ENCODE peak calls at places on chromosomes 6 and 20, in eight cellular contexts. One of them, this sample, is unnamed.

GRCh38 chr6:3612341-3613041 is 139.0 kb downstream of the PXDC1 start:
- DNase-seq in prostate gland: peak
- DNase-seq in suprapubic skin: peak
- DNase-seq in GM20000: no peak
- DNase-seq in transverse colon: no peak
- DNase-seq in breast epithelium: peak
- DNase-seq in pancreas: no peak
- DNase-seq in GM13976: no peak
- DNase-seq in this sample: no peak

GRCh38 chr20:36585410-36586125 is 12.2 kb downstream of the TGIF2 start:
- DNase-seq in transverse colon: no peak
- DNase-seq in suprapubic skin: no peak
- DNase-seq in pancreas: no peak
- DNase-seq in breast epithelium: no peak
- DNase-seq in prostate gland: no peak
- DNase-seq in GM20000: no peak
- DNase-seq in GM13976: peak
- DNase-seq in this sample: no peak

GRCh38 chr6:106063448-106063850 is 22.7 kb upstream of the PRDM1 start:
- DNase-seq in transverse colon: no peak
- DNase-seq in suprapubic skin: no peak
- DNase-seq in GM13976: no peak
- DNase-seq in breast epithelium: no peak
- DNase-seq in prostate gland: no peak
- DNase-seq in GM20000: no peak
- DNase-seq in pancreas: no peak
- DNase-seq in this sample: no peak

GRCh38 chr6:130119211-130119610 is 100.8 kb downstream of the L3MBTL3 start:
- DNase-seq in prostate gland: no peak
- DNase-seq in transverse colon: no peak
- DNase-seq in GM13976: no peak
- DNase-seq in breast epithelium: no peak
- DNase-seq in suprapubic skin: no peak
- DNase-seq in GM20000: no peak
- DNase-seq in pancreas: no peak
- DNase-seq in this sample: no peak

GRCh38 chr6:18528084-18528743 is 141.1 kb downstream of the RNF144B start:
- DNase-seq in GM20000: no peak
- DNase-seq in breast epithelium: no peak
- DNase-seq in GM13976: no peak
- DNase-seq in pancreas: no peak
- DNase-seq in prostate gland: no peak
- DNase-seq in suprapubic skin: no peak
- DNase-seq in transverse colon: no peak
- DNase-seq in this sample: no peak

GRCh38 chr6:72716916-72717315 is 95.1 kb downstream of the KCNQ5 start:
- DNase-seq in prostate gland: no peak
- DNase-seq in transverse colon: no peak
- DNase-seq in pancreas: no peak
- DNase-seq in GM13976: no peak
- DNase-seq in suprapubic skin: no peak
- DNase-seq in GM20000: no peak
- DNase-seq in breast epithelium: no peak
- DNase-seq in this sample: no peak

GRCh38 chr6:33278392-33278741 is 1.4 kb downstream of the B3GALT4 start:
- DNase-seq in transverse colon: no peak
- DNase-seq in suprapubic skin: no peak
- DNase-seq in breast epithelium: no peak
- DNase-seq in prostate gland: no peak
- DNase-seq in GM20000: no peak
- DNase-seq in GM13976: no peak
- DNase-seq in pancreas: no peak
- DNase-seq in this sample: no peak

GRCh38 chr20:50371878-50372769 is 138.1 kb upstream of the PTPN1 start:
- DNase-seq in prostate gland: peak
- DNase-seq in GM13976: no peak
- DNase-seq in GM20000: no peak
- DNase-seq in transverse colon: no peak
- DNase-seq in suprapubic skin: no peak
- DNase-seq in pancreas: no peak
- DNase-seq in breast epithelium: no peak
- DNase-seq in this sample: no peak

GRCh38 chr20:45987108-45987780 is 15.2 kb upstream of the ZNF335 start:
- DNase-seq in GM20000: peak
- DNase-seq in transverse colon: peak
- DNase-seq in suprapubic skin: no peak
- DNase-seq in prostate gland: peak
- DNase-seq in GM13976: peak
- DNase-seq in breast epithelium: no peak
- DNase-seq in pancreas: peak
- DNase-seq in this sample: peak

GRCh38 chr6:15464211-15464725 is 198.6 kb downstream of the DTNBP1 start:
- DNase-seq in pancreas: peak
- DNase-seq in suprapubic skin: no peak
- DNase-seq in prostate gland: no peak
- DNase-seq in transverse colon: peak
- DNase-seq in breast epithelium: no peak
- DNase-seq in GM13976: peak
- DNase-seq in GM20000: peak
- DNase-seq in this sample: peak

GRCh38 chr6:39770476-39770875 is 21.7 kb upstream of the DAAM2 start:
- DNase-seq in transverse colon: no peak
- DNase-seq in GM20000: no peak
- DNase-seq in suprapubic skin: no peak
- DNase-seq in GM13976: no peak
- DNase-seq in pancreas: no peak
- DNase-seq in prostate gland: no peak
- DNase-seq in breast epithelium: no peak
- DNase-seq in this sample: no peak

GRCh38 chr6:8219352-8219943 is 117.1 kb upstream of the EEF1E1 start:
- DNase-seq in suprapubic skin: no peak
- DNase-seq in prostate gland: peak
- DNase-seq in GM13976: peak
- DNase-seq in transverse colon: peak
- DNase-seq in breast epithelium: no peak
- DNase-seq in GM20000: peak
- DNase-seq in pancreas: peak
- DNase-seq in this sample: peak

GRCh38 chr6:33761922-33762629 is 15.4 kb upstream of the IP6K3 start:
- DNase-seq in GM13976: peak
- DNase-seq in breast epithelium: peak
- DNase-seq in transverse colon: peak
- DNase-seq in GM20000: peak
- DNase-seq in suprapubic skin: no peak
- DNase-seq in pancreas: peak
- DNase-seq in prostate gland: peak
- DNase-seq in this sample: peak

GRCh38 chr6:130359736-130360135 is 6.1 kb upstream of the TMEM200A start:
- DNase-seq in breast epithelium: no peak
- DNase-seq in transverse colon: peak
- DNase-seq in prostate gland: no peak
- DNase-seq in GM20000: no peak
- DNase-seq in pancreas: no peak
- DNase-seq in suprapubic skin: no peak
- DNase-seq in GM13976: no peak
- DNase-seq in this sample: no peak

GRCh38 chr6:44668391-44668930 is 281.0 kb downstream of the CDC5L start:
- DNase-seq in transverse colon: no peak
- DNase-seq in GM13976: no peak
- DNase-seq in prostate gland: no peak
- DNase-seq in breast epithelium: no peak
- DNase-seq in GM20000: no peak
- DNase-seq in suprapubic skin: no peak
- DNase-seq in pancreas: no peak
- DNase-seq in this sample: peak

GRCh38 chr6:44666324-44666723 is 278.8 kb downstream of the CDC5L start:
- DNase-seq in GM13976: no peak
- DNase-seq in pancreas: no peak
- DNase-seq in prostate gland: no peak
- DNase-seq in GM20000: no peak
- DNase-seq in transverse colon: no peak
- DNase-seq in breast epithelium: no peak
- DNase-seq in suprapubic skin: no peak
- DNase-seq in this sample: no peak

GRCh38 chr6:44668976-44669934 is 281.7 kb downstream of the CDC5L start:
- DNase-seq in prostate gland: no peak
- DNase-seq in pancreas: no peak
- DNase-seq in GM13976: no peak
- DNase-seq in GM20000: no peak
- DNase-seq in breast epithelium: no peak
- DNase-seq in transverse colon: no peak
- DNase-seq in suprapubic skin: no peak
- DNase-seq in this sample: peak

GRCh38 chr6:44667226-44667625 is 279.7 kb downstream of the CDC5L start:
- DNase-seq in transverse colon: no peak
- DNase-seq in breast epithelium: no peak
- DNase-seq in prostate gland: no peak
- DNase-seq in GM13976: no peak
- DNase-seq in pancreas: no peak
- DNase-seq in GM20000: no peak
- DNase-seq in suprapubic skin: no peak
- DNase-seq in this sample: no peak

DNA sequence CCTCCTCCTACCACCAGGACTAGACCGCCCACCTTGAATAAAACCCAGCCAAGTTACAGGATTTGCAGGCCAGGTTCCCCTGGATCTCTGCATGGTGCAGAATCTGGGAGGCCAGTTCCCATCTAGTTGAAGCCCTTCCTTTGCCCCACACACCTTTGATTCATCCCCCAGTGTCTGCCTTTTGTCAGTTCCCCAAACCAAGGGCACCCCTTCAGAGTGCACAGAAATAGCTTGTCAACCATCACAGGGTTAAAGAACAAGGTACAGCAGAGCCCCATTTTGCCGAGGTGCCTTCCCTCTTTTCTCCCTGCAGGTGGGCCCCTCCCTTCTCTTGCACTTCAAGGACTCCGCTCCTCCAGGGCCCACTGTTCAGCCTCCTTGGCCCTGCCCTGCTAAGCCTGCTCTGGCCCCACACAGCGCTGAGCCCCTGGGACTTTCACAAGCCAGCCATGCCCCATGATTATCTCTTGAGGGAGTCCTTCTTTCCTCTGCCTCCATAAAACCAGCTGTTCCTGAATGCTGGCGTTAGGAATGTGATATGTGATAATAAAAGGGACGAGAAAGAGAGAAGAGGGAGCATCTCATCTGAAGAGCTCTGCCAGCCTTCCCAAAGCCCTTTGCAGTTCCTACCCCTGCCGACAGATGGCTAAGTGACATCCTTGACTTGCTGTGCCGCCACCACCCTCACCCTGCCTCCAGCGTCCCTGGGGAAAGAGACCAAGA is 280.3 kb downstream of the CDC5L start:
- DNase-seq in prostate gland: no peak
- DNase-seq in pancreas: no peak
- DNase-seq in GM20000: no peak
- DNase-seq in GM13976: no peak
- DNase-seq in breast epithelium: no peak
- DNase-seq in transverse colon: peak
- DNase-seq in suprapubic skin: no peak
- DNase-seq in this sample: no peak
- TF ChIP-seq CTCF in prostate gland: no peak
- TF ChIP-seq CTCF in pancreas: peak
- TF ChIP-seq CTCF in GM20000: peak
- TF ChIP-seq CTCF in GM13976: no peak
- TF ChIP-seq CTCF in breast epithelium: no peak
- TF ChIP-seq CTCF in transverse colon: peak
- TF ChIP-seq CTCF in suprapubic skin: peak
- TF ChIP-seq CTCF in this sample: peak

GRCh38 chr20:35277531-35278395 is at the start of gene MMP24OS:
- DNase-seq in prostate gland: peak
- DNase-seq in GM20000: peak
- DNase-seq in GM13976: peak
- DNase-seq in breast epithelium: peak
- DNase-seq in pancreas: peak
- DNase-seq in transverse colon: peak
- DNase-seq in suprapubic skin: peak
- DNase-seq in this sample: peak
- TF ChIP-seq CTCF in prostate gland: peak
- TF ChIP-seq CTCF in GM20000: peak
- TF ChIP-seq CTCF in GM13976: peak
- TF ChIP-seq CTCF in breast epithelium: no peak
- TF ChIP-seq CTCF in pancreas: no peak
- TF ChIP-seq CTCF in transverse colon: peak
- TF ChIP-seq CTCF in suprapubic skin: no peak
- TF ChIP-seq CTCF in this sample: no peak

DNA sequence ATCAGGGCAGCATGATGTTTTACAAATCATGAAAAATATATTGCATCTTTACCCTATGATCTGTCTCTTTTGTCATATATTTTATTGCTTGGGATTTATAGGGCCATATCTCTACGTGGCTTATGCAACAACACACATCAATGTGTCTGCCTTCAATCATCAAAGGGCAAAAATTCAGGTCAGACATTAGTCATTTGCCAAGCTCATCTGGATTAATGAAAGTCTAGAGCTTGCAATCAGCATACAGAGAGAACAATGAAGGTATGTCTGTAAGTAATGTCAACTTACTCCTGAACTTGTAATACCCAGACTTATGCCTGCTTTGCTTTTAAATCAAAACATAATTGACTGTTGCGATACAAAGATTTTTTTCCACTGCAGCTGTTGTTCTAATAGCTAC is 282.7 kb downstream of the HAO1 start:
- DNase-seq in transverse colon: no peak
- DNase-seq in GM20000: no peak
- DNase-seq in breast epithelium: no peak
- DNase-seq in GM13976: no peak
- DNase-seq in pancreas: no peak
- DNase-seq in prostate gland: no peak
- DNase-seq in suprapubic skin: no peak
- DNase-seq in this sample: no peak
- TF ChIP-seq CTCF in transverse colon: no peak
- TF ChIP-seq CTCF in GM20000: no peak
- TF ChIP-seq CTCF in breast epithelium: no peak
- TF ChIP-seq CTCF in GM13976: no peak
- TF ChIP-seq CTCF in pancreas: no peak
- TF ChIP-seq CTCF in prostate gland: no peak
- TF ChIP-seq CTCF in suprapubic skin: no peak
- TF ChIP-seq CTCF in this sample: no peak

DNA sequence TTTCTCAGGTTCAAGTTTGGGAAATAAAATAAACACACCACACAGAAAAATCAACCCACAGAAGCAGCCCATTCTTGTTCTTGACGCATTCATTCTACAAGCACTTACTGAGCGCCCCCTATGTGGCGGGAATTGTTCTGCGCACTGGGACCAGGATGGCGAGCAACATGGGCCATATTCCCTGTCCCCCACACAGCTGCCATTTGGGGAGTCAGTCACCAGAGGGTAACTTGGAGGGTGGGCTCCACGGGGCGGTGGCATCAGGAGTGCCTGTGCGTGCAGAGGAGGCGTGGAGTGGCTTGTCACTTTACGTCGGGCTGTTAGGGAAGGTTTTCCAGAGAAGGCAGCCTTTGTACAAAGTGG is 185.0 kb upstream of the PDE10A start:
- DNase-seq in pancreas: no peak
- DNase-seq in suprapubic skin: no peak
- DNase-seq in breast epithelium: no peak
- DNase-seq in GM13976: no peak
- DNase-seq in transverse colon: no peak
- DNase-seq in prostate gland: no peak
- DNase-seq in GM20000: no peak
- DNase-seq in this sample: no peak
- TF ChIP-seq CTCF in pancreas: no peak
- TF ChIP-seq CTCF in suprapubic skin: no peak
- TF ChIP-seq CTCF in breast epithelium: no peak
- TF ChIP-seq CTCF in GM13976: peak
- TF ChIP-seq CTCF in transverse colon: no peak
- TF ChIP-seq CTCF in prostate gland: no peak
- TF ChIP-seq CTCF in GM20000: no peak
- TF ChIP-seq CTCF in this sample: no peak

This sample was measured in colonic mucosa.